ENCODE peak calls at places on chromosome 19, in eight cellular contexts. M is immature natural killer cell; P is uterus; N is AG08396; A is amygdala; Z is IMR-90; K is stimulated activated CD4-positive, alpha-beta T cell treated with anti-CD3 and anti-CD28 coated beads, Interleukin-12 subunit alpha, Interleukin-12 subunit beta, amount 100 ng/mL, for 24 hours; S is activated CD4-positive, CD25-positive, alpha-beta regulatory T cell. L is an unnamed sample.

GRCh38 chr19:48244289-48244688 is 11.4 kb downstream of the CARD8 start:
- DNase-seq in M (peak), K (no peak), N (no peak), Z (no peak), S (no peak), A (no peak), P (no peak), L (no peak)

GRCh38 chr19:35177377-35178274 is 23.1 kb downstream of the FXYD5 start:
- DNase-seq in N (no peak), P (no peak), Z (no peak), A (no peak), M (no peak), S (no peak), K (no peak), L (no peak)

GRCh38 chr19:32809254-32809653 is 60.3 kb downstream of the SLC7A9 start:
- DNase-seq in P (no peak), M (no peak), K (no peak), A (no peak), Z (no peak), N (no peak), S (no peak), L (no peak)

GRCh38 chr19:56748443-56748842 is 76.9 kb upstream of the ZNF835 start:
- DNase-seq in M (no peak), S (no peak), N (no peak), K (no peak), Z (no peak), P (peak), A (no peak), L (peak)

GRCh38 chr19:6378036-6378435 is 2.3 kb upstream of the PSPN start:
- DNase-seq in A (no peak), K (no peak), N (peak), S (no peak), M (no peak), Z (peak), P (peak), L (no peak)

GRCh38 chr19:411723-412355 is 2.9 kb upstream of the C2CD4C start:
- DNase-seq in M (no peak), N (no peak), S (no peak), A (no peak), Z (no peak), P (no peak), K (no peak), L (no peak)

GRCh38 chr19:2235026-2235395 is 1.1 kb downstream of the PLEKHJ1 start:
- DNase-seq in M (no peak), K (no peak), S (no peak), P (no peak), Z (no peak), A (no peak), N (no peak), L (no peak)

GRCh38 chr19:29832801-29833200 is 21.0 kb downstream of the CCNE1 start:
- DNase-seq in K (no peak), M (no peak), S (no peak), P (no peak), A (no peak), Z (no peak), N (no peak), L (no peak)

GRCh38 chr19:12996542-12997094 is 1.3 kb downstream of the NFIX start:
- DNase-seq in K (no peak), Z (peak), P (no peak), A (no peak), S (no peak), N (peak), M (no peak), L (no peak)

GRCh38 chr19:14517840-14518505 is at the start of gene DNAJB1:
- DNase-seq in S (peak), K (peak), M (peak), Z (peak), P (peak), A (peak), N (peak), L (no peak)

GRCh38 chr19:53782698-53783097 is 41.4 kb downstream of the NLRP12 start:
- DNase-seq in N (no peak), M (no peak), A (no peak), S (no peak), Z (no peak), P (no peak), K (no peak), L (no peak)

GRCh38 chr19:9857920-9858746 is 23.0 kb downstream of the PIN1 start:
- DNase-seq in K (no peak), N (no peak), S (peak), M (peak), Z (no peak), P (no peak), A (no peak), L (no peak)

GRCh38 chr19:33631628-33631995 is 9.9 kb downstream of the CHST8 start:
- DNase-seq in M (no peak), A (no peak), S (no peak), K (no peak), N (no peak), Z (no peak), P (no peak), L (no peak)

GRCh38 chr19:47613165-47614146 is 4.5 kb downstream of the BICRA start:
- DNase-seq in Z (peak), S (no peak), A (no peak), K (no peak), P (peak), N (peak), M (no peak), L (no peak)

GRCh38 chr19:29277107-29277506 is 64.2 kb upstream of the UQCRFS1 start:
- DNase-seq in Z (no peak), A (no peak), S (peak), M (peak), N (peak), P (no peak), K (no peak), L (peak)

GRCh38 chr19:3457531-3458228 is 22.6 kb downstream of the SMIM24 start:
- DNase-seq in Z (no peak), N (no peak), M (no peak), S (no peak), A (no peak), K (no peak), P (no peak), L (no peak)

GRCh38 chr19:1038995-1039645 is 787 bp upstream of the ABCA7 start:
- DNase-seq in P (no peak), S (no peak), N (no peak), M (no peak), Z (peak), K (no peak), A (no peak), L (peak)

GRCh38 chr19:58395979-58396627 is 647 bp downstream of the RNF225 start:
- DNase-seq in S (no peak), P (no peak), A (no peak), Z (no peak), K (no peak), N (no peak), M (no peak), L (no peak)

GRCh38 chr19:7658219-7658686 is 10.6 kb upstream of the RETN start:
- DNase-seq in S (no peak), Z (no peak), A (no peak), M (no peak), N (no peak), K (no peak), P (no peak), L (peak)

GRCh38 chr19:38524994-38525634 is 91.6 kb downstream of the RYR1 start:
- DNase-seq in M (no peak), N (no peak), K (no peak), A (no peak), Z (no peak), S (no peak), P (no peak), L (no peak)

GRCh38 chr19:54106716-54107115 is 4.1 kb downstream of the NDUFA3 start:
- DNase-seq in S (no peak), M (no peak), Z (no peak), N (no peak), P (no peak), K (no peak), A (no peak), L (no peak)

GRCh38 chr19:13778398-13778797 is 4.1 kb downstream of the C19orf53 start:
- DNase-seq in S (no peak), N (no peak), Z (no peak), A (no peak), P (no peak), M (no peak), K (no peak), L (no peak)

GRCh38 chr19:46478356-46478986 is 7.1 kb upstream of the PNMA8A start:
- DNase-seq in Z (peak), N (peak), K (no peak), M (peak), P (no peak), A (no peak), S (no peak), L (peak)

L was measured in NAMALWA.